ENCODE peak calls at places on chromosomes 13 and 19, in eight cellular contexts. J is CD8-positive, alpha-beta T cell; L is astrocyte; R is adrenal gland; X is ascending aorta; N is left lung; S is heart right ventricle; U is osteoblast. Q is an unnamed sample.

GRCh38 chr19:34356875-34357274 is 8.1 kb upstream of the GPI start:
- DNase-seq in U (no peak), J (no peak), L (no peak), X (no peak), N (no peak), S (no peak), R (no peak), Q (no peak)

GRCh38 chr19:40348961-40349507 is 539 bp downstream of the PLD3 start:
- DNase-seq in X (no peak), S (no peak), J (no peak), R (no peak), U (peak; percentile 96), L (peak; percentile 51), N (no peak), Q (no peak)

GRCh38 chr19:4493929-4494690 is 22.0 kb downstream of the HDGFL2 start:
- DNase-seq in J (no peak), L (no peak), X (no peak), U (peak; percentile 75), R (no peak), S (no peak), N (no peak), Q (no peak)

GRCh38 chr13:98741741-98742435 is 10.6 kb downstream of the SLC15A1 start:
- DNase-seq in L (no peak), S (no peak), U (peak; percentile 81), N (no peak), X (peak; percentile 54), R (no peak), J (no peak), Q (no peak)

GRCh38 chr13:48595330-48596127 is 58.2 kb upstream of the CYSLTR2 start:
- DNase-seq in U (no peak), L (peak; percentile 51), N (peak; percentile 50), X (no peak), S (no peak), R (peak; percentile 81), J (peak; percentile 21), Q (peak; percentile 42)

GRCh38 chr19:53624776-53625540 is 6.8 kb upstream of the DPRX start:
- DNase-seq in R (no peak), X (no peak), L (no peak), J (no peak), N (no peak), S (no peak), U (no peak), Q (no peak)

GRCh38 chr19:19040417-19040816 is 7.0 kb downstream of the ARMC6 start:
- DNase-seq in J (no peak), N (peak; percentile 71), U (peak; percentile 80), L (peak; percentile 59), R (peak; percentile 78), S (no peak), X (peak; percentile 90), Q (peak; percentile 95)

GRCh38 chr13:66322193-66322592 is 907.9 kb downstream of the PCDH9 start:
- DNase-seq in N (no peak), U (no peak), R (no peak), S (no peak), J (no peak), L (no peak), X (no peak), Q (no peak)

GRCh38 chr19:39951686-39952085 is 17.3 kb upstream of the FCGBP start:
- DNase-seq in U (peak; percentile 73), R (peak; percentile 46), N (no peak), J (no peak), X (peak; percentile 35), S (no peak), L (peak; percentile 10), Q (peak; percentile 49)

GRCh38 chr13:51590966-51591627 is 6.8 kb downstream of the WDFY2 start:
- DNase-seq in L (peak; percentile 79), X (peak; percentile 63), U (peak; percentile 87), R (peak; percentile 67), S (no peak), J (no peak), N (no peak), Q (peak; percentile 65)

GRCh38 chr19:15285896-15286591 is 46.3 kb downstream of the BRD4 start:
- DNase-seq in S (no peak), U (no peak), X (no peak), J (no peak), R (no peak), N (no peak), L (no peak), Q (no peak)

GRCh38 chr19:8654591-8655339 is 24.3 kb downstream of the NFILZ start:
- DNase-seq in J (peak; percentile 66), U (peak; percentile 91), R (peak; percentile 41), S (peak; percentile 58), L (no peak), N (peak; percentile 58), X (no peak), Q (peak; percentile 58)

GRCh38 chr13:76632388-76633044 is 253.7 kb downstream of the KCTD12 start:
- DNase-seq in R (no peak), U (peak; percentile 47), S (no peak), J (no peak), X (no peak), N (no peak), L (no peak), Q (no peak)

GRCh38 chr19:2357279-2358206 is 2.5 kb upstream of the TMPRSS9 start:
- DNase-seq in N (no peak), R (no peak), L (no peak), J (no peak), S (no peak), U (peak; percentile 74), X (no peak), Q (no peak)

GRCh38 chr13:25276748-25277147 is 10.5 kb downstream of the MTMR6 start:
- DNase-seq in N (no peak), X (no peak), R (no peak), J (no peak), S (no peak), L (peak; percentile 35), U (peak; percentile 37), Q (no peak)

DNA sequence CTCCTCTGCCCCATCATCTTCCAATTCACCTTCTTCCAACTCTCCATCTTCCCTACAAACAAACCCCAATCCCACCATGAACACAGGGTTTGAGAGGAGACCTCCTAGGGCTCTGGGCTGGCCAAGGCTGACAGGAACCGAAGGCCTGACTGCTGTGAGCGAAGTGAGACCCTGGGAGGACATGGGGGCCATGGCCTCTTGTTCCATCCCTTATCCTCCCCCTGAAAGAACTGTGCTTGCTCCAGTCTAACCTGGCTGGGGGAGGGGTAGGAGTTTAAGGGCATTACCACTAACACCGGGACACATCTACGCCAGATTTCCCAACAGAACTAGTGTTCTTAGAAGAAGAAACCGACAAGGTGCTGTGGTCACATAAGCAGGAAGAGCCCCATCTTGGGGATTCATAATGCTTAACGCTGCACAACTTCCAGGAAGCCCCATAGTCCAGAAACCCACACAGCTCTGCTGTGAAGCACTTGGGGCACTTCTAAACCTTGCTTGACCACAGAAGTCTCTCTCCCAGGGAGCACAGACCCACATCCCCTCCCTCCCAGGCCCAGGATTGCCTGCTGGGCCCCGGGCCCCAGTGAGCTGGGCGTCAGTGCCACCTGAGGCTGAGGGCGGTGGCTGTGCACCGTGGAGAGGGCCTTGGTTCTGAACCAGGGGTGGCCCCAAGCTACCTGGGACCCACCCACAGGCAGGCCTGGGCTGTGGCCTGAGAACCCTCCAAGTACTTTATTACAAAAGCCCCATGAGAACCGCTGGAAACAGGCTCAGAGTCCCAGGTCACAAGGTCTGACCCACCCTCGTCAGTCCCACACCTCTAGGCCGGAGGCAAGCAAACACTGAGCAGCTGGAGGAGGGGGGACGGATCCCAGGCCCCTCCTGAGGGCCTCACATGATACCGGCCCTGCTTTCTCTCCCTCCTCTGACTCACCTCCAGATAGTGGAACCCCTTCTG is 18.7 kb downstream of the ZC3H4 start:
- DNase-seq in L (peak; percentile 42), U (no peak), N (peak; percentile 81), X (no peak), J (peak; percentile 18), S (no peak), R (no peak), Q (no peak)
- H3K4me3 ChIP-seq in L (no peak overlapping the region), U (no peak overlapping the region), N (no peak overlapping the region), X (no peak overlapping the region), J (no peak overlapping the region), S (no peak overlapping the region), R (no peak overlapping the region), Q (no peak overlapping the region)

DNA sequence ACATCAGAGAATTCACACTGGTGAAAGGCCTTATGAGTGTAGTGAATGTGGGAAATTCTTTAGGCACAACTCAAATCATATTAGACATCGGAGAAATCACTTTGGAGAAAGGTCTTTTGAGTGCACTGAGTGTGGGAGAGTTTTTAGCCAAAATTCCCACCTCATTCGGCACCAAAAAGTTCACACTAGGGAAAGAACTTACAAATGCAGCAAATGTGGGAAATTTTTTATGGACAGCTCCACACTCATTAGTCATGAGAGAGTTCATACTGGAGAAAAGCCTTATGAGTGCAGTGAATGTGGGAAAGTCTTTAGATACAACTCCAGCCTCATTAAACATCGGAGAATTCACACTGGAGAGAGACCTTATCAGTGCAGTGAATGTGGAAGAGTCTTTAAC is 10.1 kb downstream of the ZNF17 start:
- DNase-seq in J (no peak), N (no peak), S (no peak), R (no peak), L (no peak), U (no peak), X (no peak), Q (no peak)
- H3K9me3 ChIP-seq in J (peaks cover 54% of the 10 kb centered on the region), N (no peaks in the 10 kb centered on the region), S (peaks cover 30% of the 10 kb centered on the region), R (peaks cover 16% of the 10 kb centered on the region), L (peaks cover 36% of the 10 kb centered on the region), U (peaks cover 26% of the 10 kb centered on the region), X (peaks cover 100% of the 10 kb centered on the region), Q (peaks cover 33% of the 10 kb centered on the region)

GRCh38 chr13:113161433-113161832 is 3.0 kb downstream of the PROZ start:
- DNase-seq in U (peak; percentile 86), S (no peak), L (no peak), J (no peak), X (peak; percentile 38), N (no peak), R (no peak), Q (no peak)
- H3K27me3 ChIP-seq in U (peaks cover 17% of the 10 kb centered on the region), S (peaks cover 32% of the 10 kb centered on the region), L (no peaks in the 10 kb centered on the region), J (no peaks in the 10 kb centered on the region), X (no peaks in the 10 kb centered on the region), N (peaks cover 30% of the 10 kb centered on the region), R (no peaks in the 10 kb centered on the region), Q (peaks cover 9% of the 10 kb centered on the region)

GRCh38 chr19:6772028-6772865 is at the start of gene VAV1:
- DNase-seq in L (no peak), U (peak; percentile 58), S (peak; percentile 61), N (peak; percentile 83), X (peak; percentile 72), J (peak; percentile 79), R (no peak), Q (no peak)

GRCh38 chr19:6769006-6769637 is 1.9 kb upstream of the SH2D3A start:
- DNase-seq in X (no peak), J (no peak), L (no peak), S (no peak), R (no peak), N (no peak), U (peak; percentile 86), Q (no peak)

GRCh38 chr19:6774821-6775707 is 2.6 kb downstream of the VAV1 start:
- DNase-seq in N (no peak), U (no peak), J (no peak), X (no peak), R (no peak), S (no peak), L (no peak), Q (peak; percentile 22)

GRCh38 chr19:6773323-6773931 is 919 bp downstream of the VAV1 start:
- DNase-seq in J (peak; percentile 44), U (peak; percentile 62), R (no peak), S (peak; percentile 38), L (no peak), X (peak; percentile 65), N (peak; percentile 67), Q (no peak)

DNA sequence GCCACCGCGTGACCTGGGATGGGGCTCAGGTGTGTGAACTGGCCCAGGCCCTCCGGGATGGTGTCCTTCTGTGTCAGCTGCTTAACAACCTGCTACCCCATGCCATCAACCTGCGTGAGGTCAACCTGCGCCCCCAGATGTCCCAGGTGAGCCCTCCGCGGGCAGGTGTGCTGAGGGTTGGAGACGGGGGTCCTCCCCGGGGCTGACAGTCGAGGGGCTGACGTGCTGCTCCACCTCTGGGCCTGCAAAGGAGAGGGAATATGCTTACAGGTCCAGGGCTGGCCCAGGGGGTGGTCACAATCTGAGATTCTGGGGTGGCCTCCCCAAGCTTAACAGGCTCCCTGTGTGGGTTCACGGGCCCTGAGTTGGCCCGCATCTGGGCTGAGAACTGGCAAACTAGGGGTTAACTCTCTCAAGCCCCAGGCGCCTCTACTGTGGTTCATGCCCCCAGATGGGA is 386 bp downstream of the VAV1 start:
- DNase-seq in N (no peak), U (peak; percentile 25), S (no peak), R (no peak), J (no peak), X (no peak), L (no peak), Q (no peak)
- H3K4me3 ChIP-seq in N (peak overlapping the region; percentile 90), U (no peak overlapping the region), S (peak overlapping the region; percentile 50), R (no peak overlapping the region), J (peak overlapping the region; percentile 100), X (peak overlapping the region; percentile 60), L (no peak overlapping the region), Q (no peak overlapping the region)

Q was measured in MG63.